ENCODE peak calls at places on chromosomes 6 and 20, in seven cellular contexts. C is GM13976, R is AG04449, E is endothelial cell, I is RWPE1, D is neural crest cell, J is breast epithelium. Y is an unnamed sample.

GRCh38 chr20:7285918-7286556 is 518.6 kb downstream of the BMP2 start:
- DNase-seq in C (peak), R (peak), E (peak), I (peak), D (peak), J (peak), Y (peak)

GRCh38 chr20:4261333-4262284 is 246.3 kb upstream of the RNF24 start:
- DNase-seq in C (no peak), R (peak), E (no peak), I (peak), D (no peak), J (no peak), Y (no peak)

GRCh38 chr6:2839195-2839981 is 2.3 kb downstream of the SERPINB1 start:
- DNase-seq in C (no peak), R (no peak), E (no peak), I (peak), D (no peak), J (no peak), Y (no peak)

GRCh38 chr6:134323698-134324097 is 5.8 kb upstream of the SGK1 start:
- DNase-seq in C (no peak), R (no peak), E (no peak), I (no peak), D (no peak), J (no peak), Y (no peak)

GRCh38 chr6:144334150-144334708 is 49.1 kb downstream of the UTRN start:
- DNase-seq in C (peak), R (no peak), E (no peak), I (no peak), D (no peak), J (no peak), Y (no peak)

GRCh38 chr20:61352381-61353260 is 100.6 kb downstream of the CDH4 start:
- DNase-seq in C (no peak), R (no peak), E (no peak), I (no peak), D (no peak), J (no peak), Y (no peak)

GRCh38 chr6:135905604-135906300 is 54.3 kb downstream of the PDE7B start:
- DNase-seq in C (no peak), R (no peak), E (no peak), I (no peak), D (no peak), J (no peak), Y (no peak)

GRCh38 chr20:33387177-33387576 is 14.1 kb downstream of the CDK5RAP1 start:
- DNase-seq in C (no peak), R (no peak), E (no peak), I (peak), D (no peak), J (no peak), Y (no peak)

GRCh38 chr6:139820191-139820590 is 445.7 kb upstream of the CITED2 start:
- DNase-seq in C (no peak), R (peak), E (no peak), I (peak), D (no peak), J (no peak), Y (no peak)

GRCh38 chr6:148768646-148769270 is 21.9 kb downstream of the UST start:
- DNase-seq in C (no peak), R (no peak), E (no peak), I (no peak), D (no peak), J (no peak), Y (no peak)

GRCh38 chr6:126176266-126176665 is 163.6 kb upstream of the CENPW start:
- DNase-seq in C (no peak), R (no peak), E (no peak), I (no peak), D (no peak), J (no peak), Y (no peak)

GRCh38 chr6:5513393-5513792 is 252.1 kb downstream of the FARS2 start:
- DNase-seq in C (no peak), R (no peak), E (no peak), I (no peak), D (no peak), J (no peak), Y (no peak)

GRCh38 chr6:12962529-12962928 is 246.0 kb downstream of the PHACTR1 start:
- DNase-seq in C (no peak), R (no peak), E (no peak), I (no peak), D (no peak), J (no peak), Y (no peak)

GRCh38 chr20:46811328-46812084 is 83.1 kb upstream of the EYA2 start:
- DNase-seq in C (no peak), R (no peak), E (no peak), I (no peak), D (no peak), J (no peak), Y (peak)

DNA sequence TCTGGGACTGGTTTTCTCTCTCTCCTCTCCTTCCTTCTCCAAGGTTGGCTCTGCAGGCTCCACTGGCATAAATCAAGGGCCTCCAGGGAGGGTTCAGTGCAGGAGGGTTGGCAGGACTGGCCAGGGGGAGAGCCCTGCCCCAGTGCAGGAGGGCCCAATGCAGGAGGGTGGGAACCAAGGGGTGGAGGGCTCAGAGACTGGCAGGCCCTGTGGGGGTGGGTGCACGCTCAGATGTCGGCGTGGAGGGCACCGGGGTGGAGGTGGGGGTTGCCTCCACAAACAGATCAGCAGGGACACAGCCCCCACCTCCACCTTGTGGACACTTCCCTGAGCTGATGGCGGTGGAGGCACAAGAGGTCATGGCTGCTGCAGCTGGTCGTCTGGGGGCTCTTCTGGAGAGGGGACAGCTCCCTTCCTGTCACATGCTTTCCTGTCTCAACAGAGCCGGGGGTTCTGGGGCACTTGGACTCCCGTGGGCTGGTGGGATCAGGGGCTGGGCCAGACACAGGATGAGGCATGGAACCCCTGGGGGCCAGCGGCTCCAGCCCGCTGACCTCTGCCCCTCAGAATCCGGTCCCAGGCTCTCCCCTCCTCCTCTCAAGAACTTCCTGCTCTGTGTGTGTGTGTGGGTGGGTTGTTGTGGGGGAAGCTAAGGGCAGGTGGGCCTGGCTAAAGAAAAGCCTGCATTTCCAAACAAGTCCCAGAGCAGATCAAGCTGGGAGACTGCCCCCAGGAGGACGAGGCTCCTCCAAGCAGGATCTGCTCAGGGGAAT is 2.7 kb upstream of the ABHD16B start:
- DNase-seq in C (peak), R (no peak), E (peak), I (no peak), D (no peak), J (no peak), Y (no peak)
- TF ChIP-seq CTCF in C (no peak), R (peak), E (no peak), I (no peak), D (peak), J (no peak), Y (peak)

GRCh38 chr6:146300540-146300939 is 243.1 kb upstream of the RAB32 start:
- DNase-seq in C (no peak), R (no peak), E (no peak), I (no peak), D (no peak), J (no peak), Y (no peak)

GRCh38 chr6:146292506-146292905 is 251.1 kb upstream of the RAB32 start:
- DNase-seq in C (no peak), R (no peak), E (no peak), I (no peak), D (no peak), J (no peak), Y (no peak)

GRCh38 chr6:146290589-146290901 is 253.1 kb upstream of the RAB32 start:
- DNase-seq in C (no peak), R (no peak), E (no peak), I (no peak), D (no peak), J (no peak), Y (no peak)

GRCh38 chr6:146297815-146298214 is 245.8 kb upstream of the RAB32 start:
- DNase-seq in C (no peak), R (no peak), E (no peak), I (no peak), D (no peak), J (no peak), Y (no peak)

DNA sequence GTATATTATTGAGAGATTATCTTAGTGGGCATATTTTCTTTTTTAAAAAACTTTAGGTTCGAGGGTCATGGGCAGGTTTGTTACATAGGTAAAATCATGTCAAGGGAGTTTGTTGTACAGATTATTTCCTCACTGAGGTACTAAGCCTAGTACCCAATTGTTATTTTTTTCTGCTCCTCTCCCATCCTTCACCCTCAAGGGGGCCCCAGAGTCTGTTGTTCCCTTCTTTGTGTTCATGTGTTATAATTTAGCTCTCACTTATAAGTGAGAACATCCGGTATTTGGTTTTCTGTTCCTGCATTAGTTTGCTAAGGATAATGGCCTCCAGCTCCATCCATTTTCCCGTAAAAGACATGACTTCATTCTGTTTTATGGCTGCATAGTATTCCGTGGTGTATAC is 247.9 kb upstream of the RAB32 start:
- DNase-seq in C (no peak), R (no peak), E (no peak), I (no peak), D (no peak), J (no peak), Y (no peak)
- TF ChIP-seq CTCF in C (no peak), R (no peak), E (no peak), I (no peak), D (no peak), J (no peak), Y (no peak)

GRCh38 chr20:62952373-62953166 is at the start of gene SLC17A9:
- DNase-seq in C (peak), R (no peak), E (peak), I (no peak), D (no peak), J (no peak), Y (no peak)
- TF ChIP-seq CTCF in C (no peak), R (no peak), E (no peak), I (no peak), D (no peak), J (no peak), Y (no peak)

GRCh38 chr6:916160-916559 is 223.2 kb upstream of the EXOC2 start:
- DNase-seq in C (no peak), R (no peak), E (no peak), I (no peak), D (no peak), J (no peak), Y (peak)

GRCh38 chr6:907928-908327 is 215.0 kb upstream of the EXOC2 start:
- DNase-seq in C (no peak), R (no peak), E (no peak), I (no peak), D (no peak), J (no peak), Y (no peak)

GRCh38 chr6:917296-917695 is 224.4 kb upstream of the EXOC2 start:
- DNase-seq in C (no peak), R (no peak), E (no peak), I (no peak), D (no peak), J (no peak), Y (no peak)

GRCh38 chr6:917939-918338 is 225.0 kb upstream of the EXOC2 start:
- DNase-seq in C (no peak), R (no peak), E (no peak), I (no peak), D (no peak), J (no peak), Y (no peak)

GRCh38 chr6:912871-913663 is 220.1 kb upstream of the EXOC2 start:
- DNase-seq in C (peak), R (no peak), E (peak), I (peak), D (no peak), J (no peak), Y (no peak)
- TF ChIP-seq CTCF in C (peak), R (peak), E (peak), I (peak), D (peak), J (no peak), Y (peak)

DNA sequence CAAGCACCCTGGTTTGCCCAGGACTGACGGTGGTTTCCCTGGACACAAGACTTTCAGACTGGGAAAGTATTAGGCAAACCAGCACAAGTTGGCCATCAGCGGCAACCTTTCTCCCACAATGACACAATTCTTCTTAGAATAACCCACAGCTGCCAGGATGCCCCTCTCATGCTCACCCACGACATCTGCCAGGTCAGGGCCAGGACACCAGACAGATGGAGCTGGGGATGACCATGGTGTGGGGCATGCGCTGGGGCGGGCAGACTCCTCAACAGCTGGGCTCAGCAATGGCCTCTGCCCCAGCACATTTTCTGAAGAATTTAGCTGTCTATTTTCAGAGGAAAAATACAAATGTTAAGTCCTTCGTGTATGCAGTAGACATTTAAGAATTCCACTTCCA is 226.4 kb downstream of the FNDC1 start:
- DNase-seq in C (no peak), R (no peak), E (no peak), I (no peak), D (no peak), J (no peak), Y (no peak)
- TF ChIP-seq CTCF in C (no peak), R (no peak), E (no peak), I (no peak), D (no peak), J (no peak), Y (no peak)

Y was measured in osteocyte.